ENCODE peak calls at places on chromosomes 6 and 20, in five cellular contexts. Q is ovary, J is lower lobe of right lung, I is IMR-90, P is left ventricle myocardium inferior. S is an unnamed sample. For H3K36me3, the result is how much of the 10 kb centered on the place peaks cover.

GRCh38 chr6:17004269-17004668 is 97.6 kb upstream of the STMND1 start:
- DNase-seq in J (no peak), Q (no peak), P (no peak), I (peak), S (no peak)

GRCh38 chr20:13535627-13536026 is 103.1 kb downstream of the TASP1 start:
- DNase-seq in Q (no peak), P (no peak), J (no peak), I (no peak), S (no peak)

GRCh38 chr20:53940883-53941546 is 129.4 kb downstream of the BCAS1 start:
- DNase-seq in P (peak), J (no peak), Q (peak), I (peak), S (peak)

GRCh38 chr20:1685304-1686052 is 27.9 kb upstream of the SIRPG start:
- DNase-seq in P (no peak), Q (no peak), I (no peak), J (no peak), S (no peak)

GRCh38 chr6:121143476-121143875 is 190.8 kb downstream of the TBC1D32 start:
- DNase-seq in P (no peak), Q (no peak), J (no peak), I (no peak), S (no peak)

GRCh38 chr6:112701201-112701600 is 354.1 kb downstream of the RFPL4B start:
- DNase-seq in J (no peak), I (peak), Q (no peak), P (no peak), S (no peak)

GRCh38 chr6:117425431-117426153 is at the start of gene ROS1:
- DNase-seq in J (no peak), Q (no peak), P (no peak), I (no peak), S (no peak)

GRCh38 chr6:65908065-65908464 is 201.0 kb upstream of the EYS start:
- DNase-seq in P (no peak), Q (no peak), I (no peak), J (no peak), S (no peak)

GRCh38 chr20:33477386-33478234 is 12.3 kb upstream of the CBFA2T2 start:
- DNase-seq in J (no peak), P (no peak), Q (no peak), I (no peak), S (peak)

GRCh38 chr6:14144678-14145113 is 27.1 kb downstream of the CD83 start:
- DNase-seq in J (peak), Q (peak), I (peak), P (peak), S (peak)

GRCh38 chr20:32474009-32474716 is 111.0 kb downstream of the NOL4L start:
- DNase-seq in Q (peak), P (no peak), I (no peak), J (no peak), S (peak)

GRCh38 chr6:28658475-28659249 is 133.0 kb downstream of the GPX5 start:
- DNase-seq in Q (no peak), J (no peak), I (peak), P (no peak), S (no peak)

GRCh38 chr6:63394656-63395308 is 75.0 kb upstream of the LGSN start:
- DNase-seq in Q (no peak), J (no peak), P (no peak), I (no peak), S (no peak)

GRCh38 chr6:39178235-39178634 is 51.0 kb downstream of the KCNK5 start:
- DNase-seq in J (no peak), I (no peak), Q (no peak), P (no peak), S (no peak)

GRCh38 chr6:39182604-39183003 is 46.7 kb downstream of the KCNK5 start:
- DNase-seq in P (no peak), I (no peak), Q (no peak), J (no peak), S (no peak)

GRCh38 chr6:39184906-39185580 is 44.2 kb downstream of the KCNK5 start:
- DNase-seq in Q (no peak), P (no peak), J (peak), I (no peak), S (peak)

GRCh38 chr6:39178804-39179203 is 50.5 kb downstream of the KCNK5 start:
- DNase-seq in Q (no peak), I (no peak), J (no peak), P (no peak), S (no peak)

GRCh38 chr6:39181333-39181732 is 47.9 kb downstream of the KCNK5 start:
- DNase-seq in J (no peak), I (no peak), P (no peak), Q (no peak), S (no peak)
- H3K4me3 ChIP-seq in J (no peak), I (no peak), P (no peak), Q (no peak), S (no peak)

GRCh38 chr6:137216106-137216505 is 3.1 kb downstream of the IFNGR1 start:
- DNase-seq in Q (no peak), J (no peak), I (peak), P (no peak), S (no peak)

GRCh38 chr6:137214931-137215330 is 4.3 kb downstream of the IFNGR1 start:
- DNase-seq in P (no peak), I (no peak), J (no peak), Q (no peak), S (no peak)

GRCh38 chr6:137213331-137213740 is 5.8 kb downstream of the IFNGR1 start:
- DNase-seq in Q (no peak), I (no peak), P (no peak), J (no peak), S (no peak)

GRCh38 chr6:137211910-137212309 is 7.3 kb downstream of the IFNGR1 start:
- DNase-seq in J (no peak), I (no peak), Q (no peak), P (no peak), S (no peak)

DNA sequence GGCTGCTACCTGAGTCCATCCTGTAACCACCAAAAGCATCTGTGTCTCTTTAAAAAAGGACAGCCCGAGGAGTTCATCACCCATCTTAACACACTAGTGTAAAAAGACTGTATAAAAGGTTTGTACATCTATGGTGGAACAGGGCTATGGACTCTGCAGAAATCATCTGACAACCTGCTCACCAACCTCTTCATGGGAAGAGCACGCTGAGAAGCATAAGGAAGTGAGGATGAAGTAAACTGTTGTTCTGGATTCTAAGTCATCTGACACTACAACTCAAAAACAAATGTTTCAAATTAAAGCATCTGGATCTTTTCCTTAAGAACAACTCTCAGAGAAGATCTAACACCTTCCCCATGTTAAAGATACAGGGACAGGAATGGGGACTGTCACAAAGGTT is 5.4 kb downstream of the IFNGR1 start:
- DNase-seq in I (no peak), Q (no peak), P (no peak), J (no peak), S (no peak)
- H3K36me3 ChIP-seq in I (under half), Q (under half), P (under half), J (under half), S (under half)

DNA sequence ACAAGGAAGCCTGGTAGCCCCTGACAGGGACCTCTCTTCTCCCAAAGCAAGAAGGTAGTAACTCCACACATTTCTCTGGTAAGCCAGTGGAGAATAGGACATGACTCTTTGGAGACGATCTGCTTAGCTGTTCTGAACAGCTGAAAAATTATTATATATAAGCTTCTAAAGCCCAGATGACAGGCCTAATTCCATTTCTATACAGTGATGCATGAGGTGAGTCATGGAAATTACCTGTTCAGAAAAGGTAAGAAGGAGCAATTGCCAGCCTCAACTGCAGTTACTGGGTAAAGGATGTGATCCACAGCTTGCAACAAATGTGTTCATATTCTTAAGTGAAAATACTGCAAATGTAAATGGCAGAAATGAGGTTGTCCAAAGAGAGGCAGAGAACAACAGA is 54.0 kb downstream of the PREP start:
- DNase-seq in P (no peak), J (no peak), I (no peak), Q (no peak), S (no peak)
- H3K4me3 ChIP-seq in P (no peak), J (no peak), I (no peak), Q (no peak), S (no peak)

GRCh38 chr6:170273191-170273590 is 17.7 kb downstream of the DLL1 start:
- DNase-seq in I (no peak), P (no peak), Q (no peak), J (peak), S (peak)

GRCh38 chr6:170272341-170273065 is 18.4 kb downstream of the DLL1 start:
- DNase-seq in Q (no peak), J (peak), P (no peak), I (no peak), S (peak)

GRCh38 chr6:170269873-170270541 is 20.9 kb downstream of the DLL1 start:
- DNase-seq in Q (no peak), P (no peak), I (peak), J (peak), S (no peak)

GRCh38 chr6:170270984-170271593 is 19.8 kb downstream of the DLL1 start:
- DNase-seq in I (no peak), Q (no peak), J (peak), P (no peak), S (peak)

DNA sequence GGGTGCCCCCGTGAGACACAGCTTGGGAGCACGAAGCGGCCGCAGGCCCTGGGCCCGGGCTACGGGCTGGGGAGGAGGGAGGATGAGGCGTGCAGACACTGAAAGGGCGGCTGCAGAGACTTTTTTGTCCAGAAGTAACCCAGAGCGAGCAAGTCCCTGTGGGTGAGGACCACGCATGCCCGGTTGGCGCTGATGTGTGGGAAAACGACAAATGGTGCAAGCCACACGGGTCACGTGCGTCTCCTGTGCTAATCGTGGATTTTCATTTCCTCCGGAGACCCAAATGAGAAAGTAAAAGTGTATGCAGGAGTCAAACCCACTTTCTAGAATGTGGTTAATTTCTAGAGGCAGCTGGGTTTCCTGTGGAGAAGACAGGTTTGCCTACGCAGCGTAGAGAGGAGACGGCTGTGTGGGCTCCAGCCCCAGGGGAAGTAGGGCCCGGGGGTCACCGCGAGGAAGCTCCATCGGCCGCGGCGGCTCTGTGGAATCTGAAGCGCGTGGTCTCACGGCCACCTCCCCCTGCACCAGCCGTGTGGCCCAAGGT is 19.0 kb downstream of the DLL1 start:
- DNase-seq in Q (no peak), J (peak), I (no peak), P (no peak), S (peak)
- H3K36me3 ChIP-seq in Q (under half), J (under half), I (under half), P (under half), S (under half)

DNA sequence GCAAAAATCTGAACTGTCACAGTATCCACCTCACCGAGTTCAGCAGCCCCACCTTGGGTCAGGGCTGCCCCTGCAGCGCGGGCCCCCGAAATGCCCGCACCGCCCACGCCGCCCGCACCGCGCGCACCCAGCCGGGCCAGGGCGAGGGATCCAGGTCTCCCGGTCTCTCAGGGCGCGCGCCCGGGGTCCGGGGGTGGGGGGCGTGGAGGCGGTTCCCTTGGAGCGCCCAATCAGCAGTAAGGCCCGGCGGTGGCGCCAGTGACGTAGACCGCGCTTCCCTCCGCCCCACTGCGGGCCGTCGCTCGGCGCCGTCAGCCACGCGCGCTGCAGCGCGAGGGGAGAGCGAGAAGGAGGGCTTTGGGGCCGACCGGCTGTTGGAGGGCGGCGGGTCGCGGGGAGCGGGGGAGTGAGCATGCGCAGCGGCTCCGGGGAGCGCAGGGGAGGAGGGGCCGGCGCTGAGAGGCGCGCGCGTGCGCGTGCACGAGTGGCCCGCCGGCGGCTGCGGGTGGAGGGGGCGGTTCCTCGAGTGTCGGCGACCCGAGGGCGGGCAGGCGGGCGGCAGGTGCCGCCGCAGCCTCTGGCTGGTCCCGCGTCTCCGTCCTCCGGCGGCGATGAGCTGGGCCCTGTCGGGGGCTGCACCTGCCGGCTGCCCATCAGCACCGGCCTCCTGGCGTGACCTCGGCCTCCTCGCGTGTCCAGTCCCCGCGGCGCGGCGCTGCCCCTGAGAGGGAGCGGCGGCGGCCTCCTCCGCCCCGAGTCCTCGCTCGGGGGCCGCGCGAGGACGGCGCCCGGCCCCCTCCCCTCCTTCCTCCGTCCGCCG is at the start of gene TMEM170B:
- DNase-seq in I (peak), J (peak), Q (peak), P (peak), S (peak)
- H3K4me3 ChIP-seq in I (peak), J (peak), Q (peak), P (peak), S (peak)

GRCh38 chr6:30703821-30704220 is 13.0 kb upstream of the NRM start:
- DNase-seq in J (peak), I (no peak), P (no peak), Q (peak), S (peak)
- H3K36me3 ChIP-seq in J (half or more), I (under half), P (half or more), Q (under half), S (under half)

DNA sequence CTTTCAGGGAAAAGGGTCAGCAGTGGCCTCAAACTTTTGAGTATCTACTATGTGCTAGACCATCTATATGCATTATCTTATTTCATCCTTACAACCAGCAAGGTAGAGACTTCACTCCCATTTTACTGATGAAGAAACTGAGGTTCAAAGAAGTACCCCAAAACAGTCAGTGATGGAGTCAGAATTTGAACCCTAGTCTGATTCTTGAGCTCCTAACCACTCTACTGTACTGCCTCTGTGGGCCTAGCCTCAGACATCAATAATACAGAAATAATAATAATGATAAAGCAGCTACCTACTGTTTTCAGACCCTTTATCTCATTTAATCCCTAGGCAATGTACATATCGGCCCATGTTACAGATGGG is 8.4 kb downstream of the ADA start:
- DNase-seq in Q (no peak), I (no peak), J (no peak), P (no peak), S (no peak)
- H3K4me3 ChIP-seq in Q (no peak), I (no peak), J (peak), P (peak), S (no peak)

DNA sequence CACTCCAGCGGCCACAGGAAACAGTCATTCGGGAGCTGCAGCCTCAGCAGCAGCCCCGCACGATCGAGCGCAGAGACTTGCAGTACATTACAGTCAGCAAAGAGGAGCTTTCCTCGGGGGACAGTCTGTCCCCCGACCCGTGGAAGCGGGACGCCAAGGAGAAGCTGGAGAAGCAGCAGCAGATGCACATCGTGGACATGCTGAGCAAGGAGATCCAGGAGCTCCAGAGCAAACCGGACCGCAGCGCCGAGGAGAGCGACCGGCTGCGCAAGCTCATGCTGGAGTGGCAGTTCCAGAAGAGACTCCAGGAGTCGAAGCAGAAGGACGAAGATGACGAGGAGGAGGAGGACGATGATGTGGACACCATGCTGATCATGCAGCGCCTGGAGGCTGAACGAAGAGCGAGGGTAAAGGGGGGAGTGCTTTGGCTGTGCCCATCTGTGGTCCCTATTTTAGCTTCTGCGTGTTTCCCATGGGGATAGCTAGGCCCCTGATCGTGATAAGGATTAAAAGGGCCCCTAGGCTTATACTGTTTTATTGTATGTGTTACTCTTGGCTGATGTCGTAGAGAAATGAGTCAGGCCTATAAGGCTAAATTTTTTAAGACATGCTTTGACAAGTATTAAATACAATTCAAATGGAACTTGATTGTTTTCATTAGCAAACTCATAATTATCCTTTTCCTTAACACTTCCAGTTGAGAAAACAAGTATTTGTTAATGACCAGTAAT is 45.5 kb upstream of the KIF25 start:
- DNase-seq in I (no peak), P (no peak), Q (no peak), J (no peak), S (no peak)
- H3K36me3 ChIP-seq in I (under half), P (half or more), Q (under half), J (half or more), S (under half)

GRCh38 chr20:44756011-44756688 is 10.5 kb downstream of the KCNK15 start:
- DNase-seq in I (no peak), J (no peak), Q (no peak), P (no peak), S (no peak)
- H3K4me3 ChIP-seq in I (no peak), J (no peak), Q (no peak), P (no peak), S (no peak)

S was measured in mucosa of descending colon.